ENCODE peak calls at places on chromosomes 3 and 15, in five cellular contexts. R, O, L, I and M are unnamed samples. For H3K4me1, the result is how much of the 10 kb centered on the place peaks cover.

GRCh38 chr3:48651763-48652162 is 10.9 kb downstream of the CELSR3 start:
- DNase-seq in I (no peak), R (no peak), L (no peak), O (no peak), M (no peak)

GRCh38 chr3:30098656-30099454 is 507.5 kb upstream of the TGFBR2 start:
- DNase-seq in L (no peak), R (no peak), O (no peak), I (no peak), M (no peak)

GRCh38 chr3:30551927-30552326 is 54.5 kb upstream of the TGFBR2 start:
- DNase-seq in I (peak), R (no peak), L (no peak), O (no peak), M (no peak)

GRCh38 chr3:28053759-28054158 is 187.7 kb upstream of the CMC1 start:
- DNase-seq in O (no peak), I (no peak), L (no peak), R (no peak), M (no peak)

GRCh38 chr15:74007820-74008371 is 13.4 kb downstream of the PML start:
- DNase-seq in O (no peak), L (no peak), R (no peak), I (no peak), M (peak)

GRCh38 chr3:61371123-61371522 is 119.9 kb upstream of the FHIT start:
- DNase-seq in L (no peak), O (no peak), I (peak), R (no peak), M (no peak)

GRCh38 chr3:54790046-54790445 is 137.8 kb downstream of the LRTM1 start:
- DNase-seq in I (no peak), L (no peak), O (no peak), R (no peak), M (no peak)

GRCh38 chr3:179330438-179330837 is 7.6 kb downstream of the ZNF639 start:
- DNase-seq in O (no peak), R (no peak), L (no peak), I (no peak), M (no peak)

GRCh38 chr3:120839120-120839519 is 68.9 kb upstream of the STXBP5L start:
- DNase-seq in O (no peak), L (no peak), I (no peak), R (no peak), M (no peak)

GRCh38 chr3:169634618-169635236 is 28.8 kb downstream of the MECOM start:
- DNase-seq in L (peak), I (no peak), O (no peak), R (peak), M (peak)

GRCh38 chr15:89747708-89748682 is 3.1 kb downstream of the MESP1 start:
- DNase-seq in L (no peak), R (peak), O (no peak), I (peak), M (no peak)

GRCh38 chr15:89750560-89751542 is at the start of gene MESP1:
- DNase-seq in O (peak), L (peak), R (peak), I (peak), M (peak)

GRCh38 chr15:89749059-89749458 is 2.0 kb downstream of the MESP1 start:
- DNase-seq in R (peak), I (no peak), O (no peak), L (no peak), M (no peak)

GRCh38 chr15:89749951-89750559 is 994 bp downstream of the MESP1 start:
- DNase-seq in I (no peak), O (no peak), R (peak), L (no peak), M (no peak)

GRCh38 chr15:89749526-89749925 is 1.5 kb downstream of the MESP1 start:
- DNase-seq in I (no peak), L (no peak), R (no peak), O (no peak), M (no peak)
- H3K4me3 ChIP-seq in I (peak), L (peak), R (no peak), O (no peak), M (no peak)

GRCh38 chr3:194139085-194139976 is 3.4 kb downstream of the HES1 start:
- DNase-seq in R (no peak), L (peak), O (no peak), I (peak), M (no peak)
- H3K4me1 ChIP-seq in R (under half), L (half or more), O (half or more), I (under half), M (under half)

GRCh38 chr3:199815-200214 is 3.3 kb downstream of the CHL1 start:
- DNase-seq in R (no peak), L (no peak), I (no peak), O (no peak), M (no peak)

GRCh38 chr3:195662-196061 is 901 bp upstream of the CHL1 start:
- DNase-seq in O (no peak), R (no peak), L (no peak), I (peak), M (no peak)

GRCh38 chr3:197891-198491 is 1.4 kb downstream of the CHL1 start:
- DNase-seq in I (peak), L (peak), O (no peak), R (no peak), M (no peak)

GRCh38 chr3:196322-197153 is at the start of gene CHL1:
- DNase-seq in O (peak), L (peak), I (peak), R (no peak), M (peak)

GRCh38 chr3:197154-197855 is 742 bp downstream of the CHL1 start:
- DNase-seq in O (peak), R (no peak), L (peak), I (peak), M (peak)
- H3K4me3 ChIP-seq in O (peak), R (peak), L (peak), I (peak), M (peak)

GRCh38 chr3:41216422-41216821 is 17.1 kb downstream of the CTNNB1 start:
- DNase-seq in L (no peak), O (no peak), R (no peak), I (no peak), M (no peak)
- H3K4me1 ChIP-seq in L (half or more), O (half or more), R (under half), I (under half), M (under half)

GRCh38 chr15:52423852-52424251 is 104.8 kb downstream of the MYO5A start:
- DNase-seq in I (no peak), L (no peak), R (no peak), O (no peak), M (no peak)
- H3K4me3 ChIP-seq in I (no peak), L (no peak), R (no peak), O (no peak), M (no peak)

GRCh38 chr3:141384575-141384974 is 16.3 kb downstream of the ZBTB38 start:
- DNase-seq in L (no peak), O (no peak), R (no peak), I (no peak), M (no peak)

GRCh38 chr3:141387446-141388030 is 19.2 kb downstream of the ZBTB38 start:
- DNase-seq in R (no peak), I (no peak), O (no peak), L (no peak), M (no peak)

GRCh38 chr3:141385386-141386079 is 17.2 kb downstream of the ZBTB38 start:
- DNase-seq in I (no peak), L (no peak), O (no peak), R (no peak), M (no peak)

GRCh38 chr3:141386080-141386594 is 17.8 kb downstream of the ZBTB38 start:
- DNase-seq in O (no peak), I (no peak), R (no peak), L (no peak), M (no peak)

DNA sequence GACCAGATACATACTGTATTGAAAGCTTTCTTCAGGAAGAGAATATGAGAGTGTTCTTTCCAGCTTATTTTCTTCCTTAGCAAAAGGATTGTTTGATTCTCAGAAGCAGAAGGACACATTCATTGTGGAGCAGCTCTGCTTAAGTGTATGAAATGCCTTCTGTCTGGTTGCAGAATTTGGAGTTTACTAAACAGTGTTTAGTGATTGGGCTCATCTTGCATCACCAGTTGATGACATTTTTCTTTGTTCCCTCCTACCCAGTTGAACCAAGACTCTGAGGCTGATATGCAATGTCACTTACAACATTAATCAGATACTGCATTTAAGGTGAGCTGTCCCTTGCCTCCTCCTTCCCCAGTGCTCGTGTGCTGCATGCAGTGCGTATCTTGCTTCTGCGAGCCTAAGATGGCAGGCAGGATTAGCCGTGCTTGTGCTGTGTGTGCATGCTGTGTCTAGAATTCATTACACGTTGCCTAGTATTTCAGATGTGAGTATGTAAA is 18.4 kb downstream of the ZBTB38 start:
- DNase-seq in R (no peak), O (no peak), L (no peak), I (no peak), M (no peak)
- H3K4me1 ChIP-seq in R (under half), O (under half), L (under half), I (under half), M (under half)

GRCh38 chr15:63380828-63381282 is 791 bp downstream of the CA12 start:
- DNase-seq in I (no peak), R (no peak), O (no peak), L (no peak), M (no peak)

GRCh38 chr15:63382966-63383710 is 1.5 kb upstream of the CA12 start:
- DNase-seq in R (no peak), L (no peak), O (no peak), I (no peak), M (peak)

GRCh38 chr15:63380151-63380827 is 1.4 kb downstream of the CA12 start:
- DNase-seq in L (no peak), I (peak), R (no peak), O (no peak), M (peak)

GRCh38 chr15:63379492-63380150 is 2.0 kb downstream of the CA12 start:
- DNase-seq in O (no peak), I (peak), R (no peak), L (no peak), M (peak)

GRCh38 chr15:63381301-63382192 is at the start of gene CA12:
- DNase-seq in I (peak), O (peak), L (peak), R (peak), M (peak)
- H3K4me3 ChIP-seq in I (peak), O (peak), L (peak), R (peak), M (peak)

GRCh38 chr15:40295297-40295696 is 12.4 kb upstream of the ANKRD63 start:
- DNase-seq in I (no peak), L (no peak), R (no peak), O (no peak), M (no peak)
- H3K4me1 ChIP-seq in I (under half), L (under half), R (under half), O (under half), M (under half)

GRCh38 chr3:115789480-115789879 is 166.2 kb downstream of the GAP43 start:
- DNase-seq in O (no peak), I (no peak), R (no peak), L (no peak), M (no peak)

GRCh38 chr3:115790759-115791158 is 167.4 kb downstream of the GAP43 start:
- DNase-seq in O (no peak), I (peak), L (no peak), R (no peak), M (no peak)

GRCh38 chr3:115788921-115789470 is 165.7 kb downstream of the GAP43 start:
- DNase-seq in R (no peak), L (no peak), O (no peak), I (no peak), M (no peak)

GRCh38 chr3:115787818-115788217 is 164.5 kb downstream of the GAP43 start:
- DNase-seq in O (no peak), I (no peak), L (no peak), R (no peak), M (no peak)

DNA sequence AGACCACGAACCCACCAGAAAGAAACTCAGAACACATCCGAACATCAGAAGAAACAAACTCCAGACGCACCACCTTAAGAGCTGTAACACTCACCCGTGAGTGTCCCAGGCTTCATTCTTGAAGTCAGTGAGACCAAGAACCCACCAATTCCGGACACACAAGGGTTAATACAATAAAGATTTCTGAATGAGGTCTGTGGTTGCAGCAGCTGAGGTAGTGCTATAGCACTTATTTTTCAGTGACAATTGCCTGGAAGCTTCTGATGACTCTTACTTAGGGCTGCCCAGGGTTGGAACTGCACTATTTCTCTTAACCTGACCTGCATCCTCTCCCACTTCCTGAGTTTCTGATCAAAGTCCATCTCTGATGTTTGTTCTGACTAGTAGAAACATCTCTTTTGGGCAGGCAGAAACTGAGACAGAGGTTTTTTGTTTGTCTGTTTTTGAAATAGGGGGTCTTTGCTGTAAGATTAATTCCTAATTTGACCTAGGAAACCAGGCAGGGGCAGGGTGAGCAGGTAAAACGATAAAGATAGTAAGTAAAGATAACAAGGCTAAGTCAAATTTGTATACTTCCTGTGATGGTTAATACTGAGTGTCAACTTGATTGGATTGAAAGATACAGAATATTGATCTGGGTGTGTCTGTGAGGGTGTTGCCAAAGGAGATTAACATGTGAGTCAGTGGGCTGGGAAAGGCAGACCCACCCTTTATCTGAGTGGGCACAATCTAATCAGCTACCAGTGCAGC is 169.1 kb downstream of the GAP43 start:
- DNase-seq in L (no peak), R (no peak), I (no peak), O (no peak), M (no peak)
- H3K4me3 ChIP-seq in L (no peak), R (no peak), I (no peak), O (no peak), M (no peak)